ENCODE peak calls at places on chromosomes 5 and 9, in five cellular contexts. X, H, Y, M and B are unnamed samples.

GRCh38 chr9:130640681-130641080 is 23.7 kb upstream of the PRDM12 start:
- DNase-seq in X (no peak), H (no peak), Y (no peak), M (no peak), B (no peak)

GRCh38 chr5:180290568-180291233 is 1.2 kb downstream of the MAPK9 start:
- DNase-seq in X (no peak), H (no peak), Y (no peak), M (no peak), B (no peak)

GRCh38 chr9:34046784-34047379 is 1.8 kb downstream of the UBAP2 start:
- DNase-seq in X (no peak), H (no peak), Y (no peak), M (peak; percentile 27), B (peak; percentile 44)

GRCh38 chr9:136875155-136875554 is 9.0 kb upstream of the EDF1 start:
- DNase-seq in X (no peak), H (no peak), Y (no peak), M (no peak), B (no peak)

GRCh38 chr5:17828709-17829108 is 194.4 kb downstream of the TAF11L14 start:
- DNase-seq in X (peak; percentile 40), H (no peak), Y (no peak), M (no peak), B (no peak)

GRCh38 chr5:525916-526315 is 1.7 kb upstream of the SLC9A3 start:
- DNase-seq in X (no peak), H (no peak), Y (no peak), M (no peak), B (no peak)

GRCh38 chr9:132509921-132510874 is 72.2 kb upstream of the BARHL1 start:
- DNase-seq in X (no peak), H (no peak), Y (no peak), M (no peak), B (no peak)

GRCh38 chr5:140075371-140075770 is 32.3 kb upstream of the NRG2 start:
- DNase-seq in X (no peak), H (no peak), Y (no peak), M (no peak), B (peak; percentile 32)

GRCh38 chr9:98118640-98119601 is at the start of gene TRIM14:
- DNase-seq in X (no peak), H (peak; percentile 59), Y (peak; percentile 32), M (peak; percentile 84), B (peak; percentile 51)

GRCh38 chr5:133694181-133694831 is 82.0 kb upstream of the FSTL4 start:
- DNase-seq in X (no peak), H (no peak), Y (no peak), M (no peak), B (no peak)

GRCh38 chr5:137071941-137072340 is 427.2 kb downstream of the SPOCK1 start:
- DNase-seq in X (no peak), H (no peak), Y (no peak), M (no peak), B (peak; percentile 31)

GRCh38 chr9:20664501-20664900 is 19.6 kb upstream of the FOCAD start:
- DNase-seq in X (no peak), H (no peak), Y (no peak), M (no peak), B (no peak)

GRCh38 chr5:92500752-92501151 is 1080.3 kb downstream of the NR2F1-AS1 start:
- DNase-seq in X (no peak), H (no peak), Y (no peak), M (no peak), B (no peak)

GRCh38 chr5:172868924-172869565 is 35.0 kb downstream of the ERGIC1 start:
- DNase-seq in X (peak; percentile 82), H (peak; percentile 90), Y (no peak), M (no peak), B (peak; percentile 93)

DNA sequence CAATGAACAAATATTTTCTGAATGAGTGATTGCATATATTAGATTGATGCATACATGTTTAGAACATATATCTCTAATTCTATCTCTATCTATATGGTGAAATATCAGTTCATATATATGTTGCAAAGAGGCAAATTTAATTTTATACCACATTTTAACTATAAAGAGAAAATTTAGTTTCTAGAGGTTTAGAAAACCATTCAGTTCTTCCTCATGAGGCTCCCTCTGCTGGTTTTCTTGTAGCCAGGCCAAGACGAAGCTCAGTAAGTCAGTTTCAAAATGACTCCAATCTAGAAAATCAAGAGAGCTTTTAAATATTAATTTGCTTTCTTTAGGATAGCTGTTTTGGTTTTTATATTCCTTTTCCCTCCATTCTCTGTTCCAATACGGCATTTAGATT is 312.1 kb downstream of the TMEM232 start:
- DNase-seq in X (peak; percentile 17), H (no peak), Y (no peak), M (peak; percentile 34), B (peak; percentile 49)
- TF ChIP-seq CTCF in X (peak; percentile 49), H (no peak), Y (peak; percentile 23), M (peak; percentile 57), B (peak; percentile 68)

DNA sequence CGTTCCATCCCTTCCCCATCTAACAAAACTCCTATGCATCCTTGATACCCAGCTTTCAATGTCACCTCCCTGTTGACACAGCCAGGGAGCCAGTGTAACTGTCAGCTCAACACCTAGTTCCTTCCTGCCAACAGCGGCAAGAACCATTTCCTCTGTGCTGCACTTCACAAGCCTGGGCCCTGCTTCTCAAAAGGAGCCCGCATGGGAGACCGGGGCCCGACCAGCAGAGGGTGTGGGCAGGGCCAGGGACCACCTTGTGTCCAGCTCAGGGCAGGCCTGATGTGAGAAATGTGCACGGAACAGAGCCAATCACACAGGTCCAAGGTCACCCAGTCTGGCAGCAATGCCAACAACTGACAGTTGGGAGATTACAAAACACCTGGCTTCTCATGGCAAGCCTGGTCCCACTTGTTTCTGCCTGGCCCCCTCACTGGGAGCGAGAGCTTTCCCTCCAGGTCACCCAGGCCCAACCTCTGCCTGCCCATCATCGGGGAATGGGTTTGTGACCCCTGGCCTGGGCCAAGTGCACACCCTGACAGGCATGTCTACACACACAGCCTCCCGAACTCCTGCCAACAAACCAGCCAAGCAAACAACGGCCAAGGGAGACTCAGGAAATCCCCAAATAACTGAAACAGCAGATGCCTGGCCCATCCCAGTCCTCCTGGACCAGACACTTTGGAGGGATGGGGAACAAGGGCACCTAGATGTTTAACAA is 3.1 kb downstream of the RNF44 start:
- DNase-seq in X (no peak), H (no peak), Y (no peak), M (no peak), B (no peak)
- H3K4me3 ChIP-seq in X (peak overlapping the region; percentile 28), H (peak overlapping the region; percentile 77), Y (peak overlapping the region; percentile 95), M (no peak overlapping the region), B (no peak overlapping the region)

GRCh38 chr9:77456829-77457437 is 191.2 kb downstream of the GNA14 start:
- DNase-seq in X (peak; percentile 93), H (peak; percentile 83), Y (peak; percentile 80), M (peak; percentile 91), B (peak; percentile 94)

GRCh38 chr9:77457916-77458592 is 190.1 kb downstream of the GNA14 start:
- DNase-seq in X (peak; percentile 71), H (peak; percentile 34), Y (peak; percentile 80), M (peak; percentile 87), B (peak; percentile 59)

GRCh38 chr9:77453857-77454647 is 194.1 kb downstream of the GNA14 start:
- DNase-seq in X (no peak), H (no peak), Y (no peak), M (no peak), B (no peak)

GRCh38 chr9:77454668-77455067 is 193.5 kb downstream of the GNA14 start:
- DNase-seq in X (no peak), H (no peak), Y (peak; percentile 96), M (no peak), B (peak; percentile 87)

GRCh38 chr9:77455312-77455927 is 192.7 kb downstream of the GNA14 start:
- DNase-seq in X (no peak), H (no peak), Y (no peak), M (peak; percentile 36), B (no peak)
- TF ChIP-seq CTCF in X (peak; percentile 25), H (peak; percentile 13), Y (peak; percentile 39), M (peak; percentile 36), B (peak; percentile 21)

GRCh38 chr9:113018247-113018646 is 6.3 kb upstream of the ZNF883 start:
- DNase-seq in X (no peak), H (no peak), Y (no peak), M (no peak), B (no peak)

GRCh38 chr9:113011911-113012381 is at the start of gene ZNF883:
- DNase-seq in X (peak; percentile 81), H (peak; percentile 35), Y (peak; percentile 33), M (peak; percentile 72), B (peak; percentile 87)

GRCh38 chr9:113012492-113012891 is 500 bp upstream of the ZNF883 start:
- DNase-seq in X (no peak), H (no peak), Y (no peak), M (no peak), B (no peak)
- H3K4me3 ChIP-seq in X (peak overlapping the region; percentile 55), H (peak overlapping the region; percentile 55), Y (no peak overlapping the region), M (peak overlapping the region; percentile 67), B (peak overlapping the region; percentile 40)

DNA sequence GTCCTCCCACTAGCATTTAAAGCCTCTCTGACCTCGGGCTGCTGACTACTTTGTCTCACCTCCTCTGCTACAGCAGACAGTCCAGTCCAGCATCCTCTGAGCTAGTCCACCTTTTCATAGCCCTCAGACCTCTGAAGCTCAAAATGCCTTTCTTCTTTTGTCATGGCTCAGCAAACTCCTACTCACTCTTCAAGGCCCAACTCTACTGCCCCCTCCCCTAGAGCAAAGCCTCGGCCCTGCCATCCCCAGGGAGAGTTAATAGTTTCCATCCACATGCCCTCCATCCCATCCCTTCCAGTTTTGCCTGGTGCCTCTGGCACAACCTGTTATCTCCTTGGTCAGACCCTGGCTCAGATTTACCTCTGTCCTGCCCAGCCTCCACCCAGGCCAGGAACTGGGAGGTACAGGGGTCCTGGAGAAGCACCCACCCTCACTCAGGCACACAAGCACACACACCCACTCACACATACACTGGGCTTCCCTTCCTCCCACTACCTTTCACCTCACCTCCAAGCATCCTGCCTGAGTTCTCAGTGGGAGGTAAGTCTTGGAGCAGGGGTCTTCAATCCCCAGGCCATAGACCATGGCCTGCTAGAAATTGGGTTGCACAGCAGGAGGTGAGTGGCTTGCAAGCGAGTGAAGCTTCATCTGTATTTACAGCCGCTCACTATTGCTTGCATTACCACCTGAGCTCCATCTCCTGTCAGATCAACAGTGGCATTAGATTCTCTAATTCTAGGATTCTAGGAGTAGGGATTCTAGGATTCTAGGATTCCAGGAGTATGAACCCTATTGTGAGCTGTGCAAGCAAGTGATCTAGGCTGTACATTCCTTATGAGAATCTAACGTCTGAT is 18.1 kb downstream of the PDLIM4 start:
- DNase-seq in X (no peak), H (no peak), Y (no peak), M (no peak), B (no peak)
- TF ChIP-seq CTCF in X (no peak), H (no peak), Y (no peak), M (no peak), B (no peak)

GRCh38 chr5:156189628-156190027 is 137.3 kb upstream of the SGCD start:
- DNase-seq in X (no peak), H (no peak), Y (no peak), M (no peak), B (no peak)

GRCh38 chr5:156182174-156182967 is 144.6 kb upstream of the SGCD start:
- DNase-seq in X (no peak), H (no peak), Y (no peak), M (no peak), B (peak; percentile 43)

GRCh38 chr5:156191547-156191946 is 135.4 kb upstream of the SGCD start:
- DNase-seq in X (no peak), H (no peak), Y (no peak), M (no peak), B (no peak)

GRCh38 chr5:156188026-156188425 is 138.9 kb upstream of the SGCD start:
- DNase-seq in X (no peak), H (no peak), Y (no peak), M (no peak), B (no peak)

GRCh38 chr5:156186760-156187159 is 140.2 kb upstream of the SGCD start:
- DNase-seq in X (no peak), H (no peak), Y (no peak), M (no peak), B (no peak)
- H3K4me3 ChIP-seq in X (no peak overlapping the region), H (no peak overlapping the region), Y (no peak overlapping the region), M (no peak overlapping the region), B (no peak overlapping the region)

GRCh38 chr9:129480227-129480626 is 140.7 kb downstream of the C9orf50 start:
- DNase-seq in X (no peak), H (no peak), Y (no peak), M (no peak), B (peak; percentile 64)
- TF ChIP-seq CTCF in X (no peak), H (no peak), Y (peak; percentile 21), M (peak; percentile 2), B (no peak)